ENCODE peak calls at places on chromosomes 12 and 14, in four cellular contexts. One of them, this sample, is unnamed.

GRCh38 chr12:115570271-115570777 is 707.2 kb downstream of the MED13L start:
- DNase-seq in K562: no peak
- DNase-seq in HepG2: no peak
- DNase-seq in GM12878: no peak
- DNase-seq in this sample: no peak

GRCh38 chr12:62716866-62717477 is 218.0 kb downstream of the PPM1H start:
- DNase-seq in K562: no peak
- DNase-seq in HepG2: no peak
- DNase-seq in GM12878: no peak
- DNase-seq in this sample: no peak

GRCh38 chr12:22318122-22318737 is 16.3 kb downstream of the ST8SIA1 start:
- DNase-seq in K562: no peak
- DNase-seq in HepG2: no peak
- DNase-seq in GM12878: no peak
- DNase-seq in this sample: no peak

GRCh38 chr12:70927356-70927755 is 6.8 kb upstream of the PTPRR start:
- DNase-seq in K562: no peak
- DNase-seq in HepG2: no peak
- DNase-seq in GM12878: no peak
- DNase-seq in this sample: no peak

GRCh38 chr12:43349863-43350262 is 202.1 kb downstream of the ADAMTS20 start:
- DNase-seq in K562: no peak
- DNase-seq in HepG2: no peak
- DNase-seq in GM12878: no peak
- DNase-seq in this sample: no peak

GRCh38 chr12:125092872-125093680 is 27.8 kb downstream of the AACS start:
- DNase-seq in K562: peak; percentile 30
- DNase-seq in HepG2: peak; percentile 92
- DNase-seq in GM12878: no peak
- DNase-seq in this sample: no peak

GRCh38 chr12:127393896-127394295 is 873.1 kb upstream of the TMEM132C start:
- DNase-seq in K562: no peak
- DNase-seq in HepG2: no peak
- DNase-seq in GM12878: no peak
- DNase-seq in this sample: no peak

GRCh38 chr12:64600164-64600561 is 10.1 kb upstream of the RASSF3 start:
- DNase-seq in K562: no peak
- DNase-seq in HepG2: no peak
- DNase-seq in GM12878: no peak
- DNase-seq in this sample: no peak

GRCh38 chr14:91418387-91419043 is 895 bp upstream of the CCDC88C start:
- DNase-seq in K562: peak; percentile 75
- DNase-seq in HepG2: peak; percentile 38
- DNase-seq in GM12878: no peak
- DNase-seq in this sample: peak; percentile 83

GRCh38 chr14:23383041-23383440 is 6.2 kb downstream of the CMTM5 start:
- DNase-seq in K562: no peak
- DNase-seq in HepG2: no peak
- DNase-seq in GM12878: no peak
- DNase-seq in this sample: no peak

GRCh38 chr14:87065366-87065765 is 927.6 kb downstream of the GALC start:
- DNase-seq in K562: no peak
- DNase-seq in HepG2: no peak
- DNase-seq in GM12878: no peak
- DNase-seq in this sample: no peak

GRCh38 chr12:85740190-85740589 is 96.0 kb downstream of the RASSF9 start:
- DNase-seq in K562: no peak
- DNase-seq in HepG2: no peak
- DNase-seq in GM12878: no peak
- DNase-seq in this sample: no peak

GRCh38 chr14:44803239-44803905 is 158.4 kb downstream of the KLHL28 start:
- DNase-seq in K562: peak; percentile 40
- DNase-seq in HepG2: peak; percentile 35
- DNase-seq in GM12878: peak; percentile 8
- DNase-seq in this sample: no peak

GRCh38 chr12:115920395-115921183 is 356.9 kb downstream of the MED13L start:
- DNase-seq in K562: no peak
- DNase-seq in HepG2: no peak
- DNase-seq in GM12878: no peak
- DNase-seq in this sample: no peak

GRCh38 chr12:50952510-50952909 is at the start of gene HIGD1C:
- DNase-seq in K562: no peak
- DNase-seq in HepG2: no peak
- DNase-seq in GM12878: no peak
- DNase-seq in this sample: no peak

GRCh38 chr14:53306267-53306721 is 153.2 kb upstream of the DDHD1 start:
- DNase-seq in K562: peak; percentile 30
- DNase-seq in HepG2: peak; percentile 19
- DNase-seq in GM12878: no peak
- DNase-seq in this sample: peak; percentile 53

GRCh38 chr12:49868952-49869815 is 26.3 kb upstream of the BCDIN3D start:
- DNase-seq in K562: peak; percentile 97
- DNase-seq in HepG2: peak; percentile 35
- DNase-seq in GM12878: no peak
- DNase-seq in this sample: no peak

GRCh38 chr12:68261947-68262346 is 8.5 kb upstream of the IL22 start:
- DNase-seq in K562: no peak
- DNase-seq in HepG2: no peak
- DNase-seq in GM12878: no peak
- DNase-seq in this sample: no peak

GRCh38 chr14:55747186-55747585 is 167.2 kb downstream of the KTN1 start:
- DNase-seq in K562: no peak
- DNase-seq in HepG2: no peak
- DNase-seq in GM12878: no peak
- DNase-seq in this sample: no peak

GRCh38 chr12:47422656-47423055 is 283.2 kb downstream of the RPAP3 start:
- DNase-seq in K562: no peak
- DNase-seq in HepG2: no peak
- DNase-seq in GM12878: no peak
- DNase-seq in this sample: no peak

GRCh38 chr14:35285991-35286564 is 6.1 kb upstream of the PSMA6 start:
- DNase-seq in K562: no peak
- DNase-seq in HepG2: no peak
- DNase-seq in GM12878: no peak
- DNase-seq in this sample: no peak

GRCh38 chr14:74875941-74876913 is at the start of gene PROX2:
- DNase-seq in K562: no peak
- DNase-seq in HepG2: no peak
- DNase-seq in GM12878: no peak
- DNase-seq in this sample: peak; percentile 28

GRCh38 chr14:31263485-31264133 is 56.0 kb upstream of the HECTD1 start:
- DNase-seq in K562: no peak
- DNase-seq in HepG2: peak; percentile 91
- DNase-seq in GM12878: no peak
- DNase-seq in this sample: no peak

GRCh38 chr12:28440209-28440608 is 250.0 kb downstream of the CCDC91 start:
- DNase-seq in K562: no peak
- DNase-seq in HepG2: no peak
- DNase-seq in GM12878: no peak
- DNase-seq in this sample: no peak

GRCh38 chr14:22602853-22603252 is 4.8 kb downstream of the ABHD4 start:
- DNase-seq in K562: no peak
- DNase-seq in HepG2: no peak
- DNase-seq in GM12878: no peak
- DNase-seq in this sample: no peak

GRCh38 chr14:105255021-105255507 is 6.7 kb downstream of the BTBD6 start:
- DNase-seq in K562: no peak
- DNase-seq in HepG2: no peak
- DNase-seq in GM12878: no peak
- DNase-seq in this sample: no peak

GRCh38 chr12:55842681-55843429 is at the start of gene MMP19:
- DNase-seq in K562: peak; percentile 74
- DNase-seq in HepG2: peak; percentile 46
- DNase-seq in GM12878: no peak
- DNase-seq in this sample: no peak

GRCh38 chr14:105251920-105252319 is 3.6 kb downstream of the BTBD6 start:
- DNase-seq in K562: no peak
- DNase-seq in HepG2: no peak
- DNase-seq in GM12878: no peak
- DNase-seq in this sample: no peak

GRCh38 chr14:64000749-64001148 is 147.9 kb downstream of the SYNE2 start:
- DNase-seq in K562: no peak
- DNase-seq in HepG2: no peak
- DNase-seq in GM12878: no peak
- DNase-seq in this sample: no peak

GRCh38 chr14:57389646-57390036 is 745 bp upstream of the NAA30 start:
- DNase-seq in K562: peak; percentile 8
- DNase-seq in HepG2: no peak
- DNase-seq in GM12878: peak; percentile 13
- DNase-seq in this sample: peak; percentile 37

DNA sequence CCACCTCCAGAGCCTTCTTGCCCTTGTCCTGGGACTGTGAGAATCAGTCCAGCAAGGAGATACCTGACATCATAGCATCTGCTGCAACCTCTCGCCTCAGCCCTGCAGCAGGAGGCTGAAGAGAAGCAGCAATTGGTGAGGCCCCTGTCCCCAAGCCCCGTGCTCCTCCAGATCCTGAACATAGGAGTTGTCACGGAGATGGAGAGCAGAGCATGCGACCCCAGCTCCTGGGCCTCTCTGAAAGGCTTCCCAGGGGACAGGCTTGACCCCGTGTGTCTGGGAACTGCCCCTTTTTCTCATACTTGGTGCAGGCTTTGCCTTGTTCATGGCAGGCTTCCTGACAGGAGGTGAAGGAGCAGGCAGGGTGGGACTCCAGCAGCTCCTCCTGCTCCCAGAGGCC is 127.7 kb upstream of the PZP start:
- DNase-seq in K562: no peak
- DNase-seq in HepG2: no peak
- DNase-seq in GM12878: no peak
- DNase-seq in this sample: no peak
- TF ChIP-seq CREM in K562: no peak
- TF ChIP-seq CREM in HepG2: no peak
- TF ChIP-seq CREM in GM12878: no peak
- TF ChIP-seq CREM in this sample: no peak

DNA sequence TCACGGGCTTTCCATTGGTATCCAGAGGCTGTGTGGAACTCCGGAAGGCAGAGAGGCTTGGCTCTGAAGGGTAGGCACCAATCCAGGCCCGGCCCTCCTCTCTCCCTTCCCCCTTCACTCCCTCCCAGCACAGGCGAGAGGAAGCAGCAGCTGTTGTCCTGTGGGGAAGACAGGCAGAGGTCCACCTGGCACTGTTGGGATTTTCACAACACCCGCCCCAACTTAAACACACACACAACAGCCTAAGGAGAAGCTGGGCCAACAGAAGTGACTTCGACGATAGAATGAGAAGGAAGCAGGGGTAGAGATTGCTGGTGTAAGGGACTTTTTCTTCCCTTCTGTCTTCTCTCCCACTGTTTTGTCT is 3.1 kb upstream of the RNASE7 start:
- DNase-seq in K562: no peak
- DNase-seq in HepG2: peak; percentile 73
- DNase-seq in GM12878: no peak
- DNase-seq in this sample: peak; percentile 68
- TF ChIP-seq TCF7 in K562: no peak
- TF ChIP-seq TCF7 in HepG2: no peak
- TF ChIP-seq TCF7 in GM12878: no peak
- TF ChIP-seq TCF7 in this sample: no peak

GRCh38 chr12:19224746-19225145 is 95.2 kb downstream of the PLEKHA5 start:
- DNase-seq in K562: no peak
- DNase-seq in HepG2: no peak
- DNase-seq in GM12878: no peak
- DNase-seq in this sample: no peak

GRCh38 chr12:19230896-19231295 is 101.4 kb downstream of the PLEKHA5 start:
- DNase-seq in K562: no peak
- DNase-seq in HepG2: no peak
- DNase-seq in GM12878: no peak
- DNase-seq in this sample: no peak

GRCh38 chr12:19227190-19227879 is 97.8 kb downstream of the PLEKHA5 start:
- DNase-seq in K562: no peak
- DNase-seq in HepG2: no peak
- DNase-seq in GM12878: no peak
- DNase-seq in this sample: no peak

GRCh38 chr12:19230299-19230866 is 100.8 kb downstream of the PLEKHA5 start:
- DNase-seq in K562: no peak
- DNase-seq in HepG2: no peak
- DNase-seq in GM12878: no peak
- DNase-seq in this sample: no peak

GRCh38 chr12:19227880-19228210 is 98.3 kb downstream of the PLEKHA5 start:
- DNase-seq in K562: no peak
- DNase-seq in HepG2: no peak
- DNase-seq in GM12878: no peak
- DNase-seq in this sample: no peak
- TF ChIP-seq CREM in K562: no peak
- TF ChIP-seq CREM in HepG2: no peak
- TF ChIP-seq CREM in GM12878: no peak
- TF ChIP-seq CREM in this sample: no peak

GRCh38 chr14:58780595-58780994 is 142.8 kb downstream of the DACT1 start:
- DNase-seq in K562: no peak
- DNase-seq in HepG2: no peak
- DNase-seq in GM12878: no peak
- DNase-seq in this sample: no peak

GRCh38 chr14:58784946-58785345 is 147.2 kb downstream of the DACT1 start:
- DNase-seq in K562: no peak
- DNase-seq in HepG2: no peak
- DNase-seq in GM12878: no peak
- DNase-seq in this sample: no peak

GRCh38 chr14:58787601-58788000 is 149.8 kb downstream of the DACT1 start:
- DNase-seq in K562: no peak
- DNase-seq in HepG2: no peak
- DNase-seq in GM12878: no peak
- DNase-seq in this sample: no peak

GRCh38 chr14:58785741-58786140 is 148.0 kb downstream of the DACT1 start:
- DNase-seq in K562: no peak
- DNase-seq in HepG2: no peak
- DNase-seq in GM12878: no peak
- DNase-seq in this sample: no peak

DNA sequence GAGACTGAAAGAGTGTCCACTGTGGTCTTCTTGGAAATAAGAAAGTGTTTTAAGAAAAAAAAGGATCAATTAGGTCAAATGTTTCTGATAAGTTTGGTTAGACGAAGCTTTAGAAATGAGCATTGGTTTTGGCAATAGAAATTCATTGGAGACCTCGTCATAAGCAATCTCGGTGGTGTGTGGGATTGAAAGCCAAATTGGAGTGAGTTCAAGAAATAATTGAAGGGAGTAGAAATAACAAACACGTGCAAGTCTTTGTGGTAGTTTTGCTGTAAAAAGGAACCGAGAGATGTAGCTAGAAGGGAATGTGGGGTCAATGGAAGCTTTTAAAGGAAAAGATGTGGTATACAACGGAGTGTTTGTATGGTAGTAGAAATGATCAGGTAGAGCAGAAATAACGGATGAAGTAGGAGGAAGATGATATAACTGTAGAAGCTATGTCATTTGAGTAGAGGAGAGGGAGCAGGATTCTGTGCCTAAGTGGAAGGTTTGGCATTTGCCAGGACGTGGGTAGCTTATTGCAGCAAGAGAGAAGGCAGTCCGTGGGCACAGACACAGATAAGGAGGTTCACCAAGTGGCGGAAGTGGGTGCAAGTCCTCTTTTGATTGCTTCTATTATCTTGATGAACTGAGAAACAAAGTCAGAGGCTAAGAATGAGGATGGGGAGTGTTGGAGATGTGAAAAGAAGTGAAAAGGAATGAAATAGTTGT is 146.2 kb downstream of the DACT1 start:
- DNase-seq in K562: no peak
- DNase-seq in HepG2: no peak
- DNase-seq in GM12878: no peak
- DNase-seq in this sample: no peak
- TF ChIP-seq TCF7 in K562: no peak
- TF ChIP-seq TCF7 in HepG2: no peak
- TF ChIP-seq TCF7 in GM12878: no peak
- TF ChIP-seq TCF7 in this sample: no peak